ENCODE peak calls at places on chromosomes 11 and 22, in eight cellular contexts. R is cardiac muscle cell, M is pancreas, G is DND-41, F is thyroid gland, L is aorta, Q is mammary epithelial cell, E is ovary. S is an unnamed sample. For H3K4me1, the result is how much of the 10 kb centered on the place peaks cover.

GRCh38 chr11:91673705-91674104 is 550.9 kb upstream of the FAT3 start:
- DNase-seq in M (no peak), F (no peak), R (no peak), E (no peak), G (no peak), L (no peak), Q (no peak), S (no peak)

GRCh38 chr11:72389116-72389515 is 45.2 kb downstream of the CLPB start:
- DNase-seq in E (no peak), L (no peak), F (no peak), Q (peak), M (no peak), G (no peak), R (no peak), S (no peak)

GRCh38 chr22:35437038-35437437 is 37.1 kb downstream of the MCM5 start:
- DNase-seq in G (no peak), M (no peak), F (no peak), E (no peak), Q (no peak), L (no peak), R (no peak), S (no peak)

GRCh38 chr11:8624698-8625097 is 30.7 kb upstream of the STK33 start:
- DNase-seq in Q (no peak), L (no peak), G (no peak), M (no peak), E (no peak), R (no peak), F (no peak), S (no peak)

GRCh38 chr11:6285019-6285418 is 25.4 kb downstream of the CCKBR start:
- DNase-seq in L (no peak), G (no peak), R (peak), M (no peak), E (no peak), F (no peak), Q (no peak), S (no peak)

GRCh38 chr11:111846063-111846462 is 25.3 kb downstream of the ALG9 start:
- DNase-seq in L (no peak), R (no peak), M (no peak), G (no peak), E (no peak), Q (no peak), F (no peak), S (no peak)

GRCh38 chr11:113462830-113463229 is 12.4 kb downstream of the DRD2 start:
- DNase-seq in L (no peak), Q (no peak), M (no peak), F (no peak), R (no peak), G (no peak), E (no peak), S (no peak)

GRCh38 chr11:42225664-42226063 is 766.2 kb upstream of the LRRC4C start:
- DNase-seq in L (no peak), G (no peak), Q (no peak), F (no peak), E (no peak), R (no peak), M (no peak), S (no peak)

GRCh38 chr11:76684470-76684869 is 13.9 kb upstream of the LRRC32 start:
- DNase-seq in E (no peak), Q (no peak), R (no peak), M (no peak), L (no peak), G (no peak), F (no peak), S (no peak)

GRCh38 chr22:20647586-20648305 is 126.2 kb upstream of the SERPIND1 start:
- DNase-seq in Q (no peak), M (peak), F (no peak), E (no peak), R (no peak), G (no peak), L (no peak), S (no peak)

GRCh38 chr11:1167256-1167655 is 9.5 kb downstream of the MUC5AC start:
- DNase-seq in G (no peak), F (no peak), L (peak), E (no peak), Q (no peak), R (no peak), M (peak), S (no peak)

DNA sequence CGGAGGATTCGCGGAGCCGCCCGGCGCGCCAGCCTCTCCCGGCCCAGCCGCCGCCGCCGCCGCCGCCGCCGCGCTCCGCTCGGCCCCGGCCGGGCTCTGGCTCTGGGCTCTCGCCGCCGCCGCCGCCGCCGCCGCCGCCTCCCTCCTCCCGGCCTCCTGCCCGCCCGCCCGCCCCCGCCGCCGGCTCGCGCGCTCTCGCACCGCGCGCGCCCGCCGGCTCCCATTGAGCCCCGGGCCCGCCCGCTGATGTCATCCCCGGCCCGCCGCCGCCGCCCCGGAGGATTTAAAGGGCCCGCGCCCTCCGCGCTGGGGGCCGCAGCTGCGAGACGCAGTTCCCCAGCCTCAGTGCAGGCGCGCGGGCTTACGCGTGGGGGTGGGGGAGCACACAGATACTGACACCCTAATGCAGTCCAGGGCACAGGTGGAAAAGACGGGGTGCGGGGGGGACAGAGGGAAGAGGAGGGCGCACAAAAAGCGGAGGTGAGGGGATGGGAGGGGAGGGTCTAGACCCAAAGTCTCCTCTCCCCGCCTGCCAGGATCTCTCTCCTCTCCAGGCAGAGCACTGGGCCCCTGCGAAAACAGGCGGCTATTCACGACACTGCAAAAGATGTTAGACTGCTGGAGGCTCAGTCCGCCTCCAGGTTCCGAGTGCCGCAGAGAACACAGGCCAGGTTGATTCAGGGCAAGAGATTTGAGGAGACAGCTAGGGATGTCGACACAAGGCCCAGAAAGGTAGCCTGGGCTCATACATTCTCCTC is at the start of gene CSNK1E:
- DNase-seq in Q (peak), E (peak), M (peak), R (peak), F (peak), G (peak), L (peak), S (peak)
- H3K4me1 ChIP-seq in Q (under half), E (under half), M (under half), R (under half), F (under half), G (under half), L (under half), S (under half)

DNA sequence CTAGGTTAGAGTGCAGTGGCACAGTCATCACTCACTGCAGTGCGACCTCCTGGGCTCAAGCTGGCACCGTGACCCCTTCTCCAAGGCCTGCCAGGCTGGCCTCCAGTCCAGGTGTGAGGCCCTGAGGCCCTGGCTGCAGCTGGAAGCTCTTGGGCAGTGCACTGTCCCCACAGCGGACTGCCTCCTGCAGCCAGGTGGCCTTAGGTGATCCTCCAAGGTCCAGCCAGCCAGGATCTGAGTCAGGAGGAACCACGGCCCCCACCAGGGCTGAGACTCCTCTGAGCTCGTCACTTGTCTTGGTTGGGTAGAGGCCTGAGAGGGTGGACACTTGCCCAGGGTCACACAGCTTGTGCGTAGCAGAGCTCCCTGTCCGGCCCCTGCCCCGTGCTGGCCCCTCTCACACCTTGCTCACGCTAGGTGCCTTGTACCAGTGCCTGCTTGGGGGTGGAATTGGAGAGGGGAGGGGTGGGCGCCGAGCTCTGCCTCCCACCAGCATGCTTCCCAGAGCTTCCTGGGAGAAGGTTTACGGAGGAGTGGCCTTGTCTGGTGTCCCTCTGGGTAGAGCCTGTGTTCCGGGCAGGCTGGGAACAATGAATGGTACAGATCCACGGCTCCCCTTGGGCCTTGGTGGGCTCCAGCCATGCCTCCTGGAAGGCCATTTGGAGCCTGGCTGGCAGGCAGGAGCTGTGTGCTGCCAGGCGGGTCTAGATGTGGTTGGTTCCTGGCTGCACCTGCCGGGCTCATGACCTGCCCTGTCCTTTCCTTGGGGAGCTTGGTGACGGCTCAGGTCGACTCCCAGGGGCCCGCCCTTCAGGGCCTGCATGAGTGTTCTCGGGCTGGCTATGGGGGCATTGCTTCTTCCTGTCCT is 20.6 kb downstream of the KCNQ1 start:
- DNase-seq in G (no peak), R (no peak), Q (no peak), M (no peak), E (no peak), F (peak), L (peak), S (no peak)
- H3K4me1 ChIP-seq in G (under half), R (under half), Q (under half), M (under half), E (under half), F (under half), L (under half), S (half or more)

DNA sequence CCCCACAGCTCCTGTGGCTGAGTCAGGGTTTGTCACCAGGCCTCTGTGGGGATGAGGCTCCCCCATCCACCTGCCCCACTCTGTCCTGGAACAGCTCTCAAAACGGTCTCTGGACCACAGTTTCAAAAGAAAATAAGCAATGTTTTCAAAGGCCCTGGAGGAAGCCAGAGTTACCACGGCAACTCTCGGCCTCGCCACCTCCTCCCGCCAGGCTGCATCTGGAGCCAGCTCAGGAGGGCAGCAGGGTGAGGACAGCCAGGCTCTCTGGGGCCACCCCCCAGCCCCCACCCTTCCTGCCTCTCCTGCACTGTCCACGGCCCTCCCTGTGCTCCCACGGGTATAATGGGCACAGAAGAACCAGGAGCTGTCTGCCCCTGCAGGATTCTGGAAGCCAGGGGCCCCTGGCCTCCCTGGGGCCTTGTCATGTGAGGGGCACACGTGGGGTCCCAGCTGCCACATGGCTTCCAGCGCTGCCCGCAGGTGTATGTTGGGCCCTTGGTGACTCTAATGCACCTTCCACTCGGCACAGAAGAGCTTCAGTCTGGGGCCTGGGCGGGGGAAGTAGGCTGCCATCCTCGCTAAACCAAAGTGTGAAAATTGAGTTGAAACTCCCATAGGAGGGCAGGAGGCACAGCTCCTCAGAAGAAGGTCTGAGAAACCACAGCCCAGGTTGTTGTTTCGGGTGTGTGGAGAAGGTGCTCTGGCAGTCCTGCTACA is 10.3 kb downstream of the CD81 start:
- DNase-seq in F (peak), G (no peak), E (no peak), Q (no peak), M (no peak), R (no peak), L (no peak), S (no peak)
- H3K4me1 ChIP-seq in F (under half), G (under half), E (half or more), Q (under half), M (under half), R (under half), L (under half), S (under half)

DNA sequence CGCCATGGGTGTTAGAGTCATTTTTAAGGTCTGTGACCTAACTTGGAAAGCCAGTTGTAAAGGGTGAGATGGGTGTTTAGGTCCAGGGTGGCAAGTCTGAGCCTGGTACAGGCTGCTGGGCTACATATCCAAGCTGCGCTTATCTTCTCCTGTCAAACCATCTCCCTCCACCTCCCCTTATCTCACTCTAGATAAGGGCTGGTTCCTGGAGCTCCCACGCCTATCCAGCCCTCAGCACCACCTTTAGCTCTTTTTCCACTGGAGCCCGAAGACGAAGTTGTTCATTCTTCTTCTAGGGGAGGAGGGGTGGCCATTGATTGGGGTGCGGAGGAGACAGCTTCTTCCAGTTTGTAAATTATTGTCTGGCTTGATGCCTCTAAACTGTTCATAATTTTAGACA is 48.5 kb downstream of the MICAL2 start:
- DNase-seq in G (no peak), E (no peak), Q (no peak), M (no peak), L (no peak), R (peak), F (no peak), S (no peak)
- H3K4me1 ChIP-seq in G (under half), E (under half), Q (half or more), M (under half), L (under half), R (half or more), F (under half), S (under half)

DNA sequence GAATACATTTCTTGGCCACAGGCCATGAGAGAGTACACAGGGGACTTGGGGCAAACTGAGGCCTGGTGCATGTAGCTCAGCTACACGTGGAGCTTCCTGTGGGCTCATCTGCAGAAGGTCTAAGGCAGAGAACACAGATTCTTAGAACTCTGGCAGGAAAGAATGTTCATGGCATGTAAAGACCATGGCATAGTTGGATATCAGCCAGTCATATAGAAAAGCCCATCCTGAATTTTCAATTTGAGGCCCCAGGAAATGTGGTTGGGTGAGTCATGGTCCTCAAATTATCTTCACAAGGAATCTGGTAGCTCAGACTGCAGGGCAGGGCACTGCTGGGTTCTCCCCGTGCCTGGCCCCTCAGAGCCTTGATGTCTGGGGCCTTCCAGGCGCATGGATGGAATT is 13.7 kb upstream of the ST3GAL4 start:
- DNase-seq in F (no peak), L (no peak), G (no peak), M (no peak), E (peak), Q (peak), R (no peak), S (no peak)
- H3K4me1 ChIP-seq in F (under half), L (under half), G (under half), M (under half), E (under half), Q (under half), R (under half), S (under half)

GRCh38 chr22:37740455-37741311 is 43.8 kb downstream of the TRIOBP start:
- DNase-seq in G (no peak), Q (peak), R (no peak), L (no peak), F (no peak), M (no peak), E (peak), S (no peak)

GRCh38 chr22:37739611-37740049 is 42.8 kb downstream of the TRIOBP start:
- DNase-seq in Q (no peak), R (no peak), F (no peak), E (no peak), L (peak), G (no peak), M (no peak), S (no peak)

GRCh38 chr22:37742374-37743092 is 45.7 kb downstream of the TRIOBP start:
- DNase-seq in L (no peak), M (no peak), R (no peak), E (peak), F (peak), Q (peak), G (no peak), S (no peak)

GRCh38 chr22:37739000-37739399 is 42.2 kb downstream of the TRIOBP start:
- DNase-seq in Q (no peak), F (no peak), M (no peak), R (no peak), E (peak), L (peak), G (no peak), S (no peak)

DNA sequence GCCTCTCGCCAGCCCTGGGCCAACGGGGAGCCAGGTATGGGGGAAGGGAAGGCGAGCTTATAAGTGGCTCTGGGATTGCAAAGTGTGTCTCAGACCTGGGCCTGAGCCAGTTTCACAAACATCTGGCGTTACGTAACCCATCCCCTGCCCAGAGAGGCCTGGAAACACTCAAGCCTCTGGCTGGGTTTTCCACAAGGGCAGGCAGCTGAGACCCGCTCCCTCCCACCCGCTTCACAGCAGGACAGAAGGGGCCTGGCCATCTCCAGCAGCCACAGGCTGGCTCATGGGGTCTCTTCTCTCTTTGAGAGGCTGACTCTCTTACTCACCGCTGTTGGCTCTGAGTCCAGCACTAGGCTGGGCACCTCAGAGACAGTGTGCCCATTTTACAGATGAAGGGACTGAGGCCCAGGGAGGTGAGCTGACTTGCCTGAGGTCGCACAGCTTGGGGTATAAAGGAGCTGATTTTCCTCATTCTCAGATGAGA is 44.5 kb downstream of the TRIOBP start:
- DNase-seq in G (no peak), R (peak), Q (peak), F (peak), L (peak), E (peak), M (no peak), S (no peak)
- H3K4me1 ChIP-seq in G (under half), R (under half), Q (under half), F (under half), L (under half), E (under half), M (under half), S (under half)